ENCODE peak calls at places on chromosomes 13 and 19, in eight cellular contexts. B, T, J, A, E, G, F and S are unnamed samples.

GRCh38 chr13:39263033-39263432 is 224.8 kb downstream of the NHLRC3 start:
- DNase-seq in B (peak; percentile 23), T (peak; percentile 49), J (peak; percentile 37), A (peak; percentile 10), E (peak; percentile 67), G (no peak), F (peak; percentile 23), S (peak; percentile 49)

GRCh38 chr13:42373048-42373812 is 101.3 kb downstream of the AKAP11 start:
- DNase-seq in B (no peak), T (no peak), J (no peak), A (no peak), E (no peak), G (no peak), F (no peak), S (no peak)

GRCh38 chr19:18699403-18700054 is 16.0 kb downstream of the CRTC1 start:
- DNase-seq in B (no peak), T (no peak), J (no peak), A (no peak), E (no peak), G (no peak), F (no peak), S (no peak)

GRCh38 chr19:10461047-10461949 is 41.0 kb downstream of the PDE4A start:
- DNase-seq in B (peak; percentile 91), T (peak; percentile 96), J (peak; percentile 90), A (peak; percentile 88), E (peak; percentile 100), G (peak; percentile 76), F (peak; percentile 12), S (peak; percentile 87)

GRCh38 chr19:46487802-46488445 is 7.7 kb downstream of the PNMA8B start:
- DNase-seq in B (peak; percentile 63), T (peak; percentile 91), J (peak; percentile 59), A (peak; percentile 48), E (peak; percentile 98), G (no peak), F (peak; percentile 46), S (peak; percentile 85)

GRCh38 chr13:35228536-35228935 is 248.0 kb downstream of the MAB21L1 start:
- DNase-seq in B (no peak), T (no peak), J (no peak), A (peak; percentile 54), E (no peak), G (peak; percentile 55), F (no peak), S (no peak)

GRCh38 chr19:13022859-13023636 is 27.8 kb downstream of the NFIX start:
- DNase-seq in B (peak; percentile 95), T (peak; percentile 77), J (peak; percentile 95), A (peak; percentile 98), E (no peak), G (peak; percentile 98), F (peak; percentile 79), S (peak; percentile 96)

GRCh38 chr13:99370476-99371272 is 63.5 kb upstream of the GPR183 start:
- DNase-seq in B (no peak), T (no peak), J (no peak), A (no peak), E (no peak), G (no peak), F (no peak), S (no peak)

GRCh38 chr13:20482275-20482761 is 43.3 kb downstream of the CRYL1 start:
- DNase-seq in B (no peak), T (no peak), J (no peak), A (no peak), E (no peak), G (no peak), F (no peak), S (no peak)

GRCh38 chr19:46426035-46426505 is 2.7 kb downstream of the PNMA8C start:
- DNase-seq in B (no peak), T (peak; percentile 33), J (no peak), A (peak; percentile 43), E (no peak), G (no peak), F (peak; percentile 58), S (peak; percentile 51)

GRCh38 chr13:102402292-102402691 is 444 bp upstream of the FGF14 start:
- DNase-seq in B (peak; percentile 39), T (peak; percentile 91), J (no peak), A (peak; percentile 48), E (peak; percentile 62), G (peak; percentile 44), F (no peak), S (peak; percentile 62)

GRCh38 chr13:63107163-63107935 is 1691.7 kb upstream of the PCDH20 start:
- DNase-seq in B (peak; percentile 71), T (no peak), J (no peak), A (peak; percentile 56), E (no peak), G (peak; percentile 58), F (no peak), S (no peak)

GRCh38 chr13:106374631-106375030 is 160.8 kb downstream of the EFNB2 start:
- DNase-seq in B (no peak), T (no peak), J (no peak), A (no peak), E (no peak), G (no peak), F (no peak), S (no peak)

GRCh38 chr13:74886496-74886895 is 595.5 kb downstream of the TBC1D4 start:
- DNase-seq in B (peak; percentile 2), T (no peak), J (peak; percentile 34), A (peak; percentile 35), E (no peak), G (peak; percentile 27), F (no peak), S (peak; percentile 47)

GRCh38 chr13:107834268-107834667 is 381.1 kb downstream of the LIG4 start:
- DNase-seq in B (peak; percentile 37), T (no peak), J (peak; percentile 26), A (peak; percentile 65), E (no peak), G (peak; percentile 57), F (no peak), S (peak; percentile 72)

GRCh38 chr13:56907766-56908165 is 233.0 kb upstream of the PRR20A start:
- DNase-seq in B (no peak), T (no peak), J (no peak), A (no peak), E (no peak), G (no peak), F (no peak), S (no peak)

GRCh38 chr13:94345374-94346195 is 133.9 kb downstream of the DCT start:
- DNase-seq in B (peak; percentile 44), T (no peak), J (peak; percentile 77), A (peak; percentile 45), E (no peak), G (peak; percentile 28), F (peak; percentile 22), S (peak; percentile 27)

GRCh38 chr19:49645592-49645991 is 3.6 kb downstream of the SCAF1 start:
- DNase-seq in B (no peak), T (no peak), J (no peak), A (no peak), E (no peak), G (no peak), F (no peak), S (no peak)

DNA sequence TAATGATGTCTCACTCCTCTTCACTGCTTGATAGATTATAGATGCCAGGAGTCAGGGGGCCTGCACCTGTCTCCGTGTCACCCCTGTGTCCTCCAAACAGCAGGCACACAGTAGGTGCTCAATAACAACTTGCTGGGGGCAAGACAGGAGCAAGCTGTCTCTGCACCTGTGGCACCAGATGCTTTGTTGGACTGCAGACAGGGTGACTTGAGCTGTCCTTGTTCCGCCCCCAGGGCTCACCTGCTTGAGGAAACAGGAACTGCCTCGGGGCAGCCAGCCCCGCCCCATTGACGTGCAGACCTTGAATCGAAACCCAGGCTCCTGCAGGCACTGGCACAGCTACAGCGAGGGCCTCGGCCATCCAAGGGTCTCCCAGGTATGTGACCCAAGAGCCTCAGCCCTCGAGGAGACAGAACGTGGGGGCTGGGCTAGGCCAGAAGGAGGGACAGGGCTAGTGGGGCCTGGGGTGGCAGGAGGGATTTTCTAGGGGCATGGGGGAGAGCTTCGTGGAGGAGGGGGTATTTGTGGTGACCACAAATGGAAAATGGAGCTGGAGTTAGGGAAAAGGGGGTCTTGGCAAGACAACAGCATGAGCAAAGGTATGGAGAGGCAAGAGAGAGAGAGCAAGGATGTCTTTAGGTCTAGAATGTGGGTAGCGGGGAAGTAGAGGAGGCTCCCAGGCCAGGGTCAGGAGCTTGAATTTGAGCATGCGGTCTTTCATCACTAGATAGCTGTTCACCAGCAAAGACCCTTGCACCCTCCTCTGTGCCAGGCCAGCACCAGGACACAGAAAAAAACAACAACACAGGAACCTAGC is at the start of gene HSH2D:
- DNase-seq in B (no peak), T (no peak), J (peak; percentile 78), A (no peak), E (peak; percentile 59), G (no peak), F (peak; percentile 45), S (no peak)
- H2AFZ ChIP-seq in B (peak within 1 kb of the TSS; percentile 21), T (no peak within 1 kb of the TSS), J (peak within 1 kb of the TSS; percentile 47), A (no peak within 1 kb of the TSS), E (peak within 1 kb of the TSS; percentile 77), G (no peak within 1 kb of the TSS), F (peak within 1 kb of the TSS; percentile 11), S (no peak within 1 kb of the TSS)

DNA sequence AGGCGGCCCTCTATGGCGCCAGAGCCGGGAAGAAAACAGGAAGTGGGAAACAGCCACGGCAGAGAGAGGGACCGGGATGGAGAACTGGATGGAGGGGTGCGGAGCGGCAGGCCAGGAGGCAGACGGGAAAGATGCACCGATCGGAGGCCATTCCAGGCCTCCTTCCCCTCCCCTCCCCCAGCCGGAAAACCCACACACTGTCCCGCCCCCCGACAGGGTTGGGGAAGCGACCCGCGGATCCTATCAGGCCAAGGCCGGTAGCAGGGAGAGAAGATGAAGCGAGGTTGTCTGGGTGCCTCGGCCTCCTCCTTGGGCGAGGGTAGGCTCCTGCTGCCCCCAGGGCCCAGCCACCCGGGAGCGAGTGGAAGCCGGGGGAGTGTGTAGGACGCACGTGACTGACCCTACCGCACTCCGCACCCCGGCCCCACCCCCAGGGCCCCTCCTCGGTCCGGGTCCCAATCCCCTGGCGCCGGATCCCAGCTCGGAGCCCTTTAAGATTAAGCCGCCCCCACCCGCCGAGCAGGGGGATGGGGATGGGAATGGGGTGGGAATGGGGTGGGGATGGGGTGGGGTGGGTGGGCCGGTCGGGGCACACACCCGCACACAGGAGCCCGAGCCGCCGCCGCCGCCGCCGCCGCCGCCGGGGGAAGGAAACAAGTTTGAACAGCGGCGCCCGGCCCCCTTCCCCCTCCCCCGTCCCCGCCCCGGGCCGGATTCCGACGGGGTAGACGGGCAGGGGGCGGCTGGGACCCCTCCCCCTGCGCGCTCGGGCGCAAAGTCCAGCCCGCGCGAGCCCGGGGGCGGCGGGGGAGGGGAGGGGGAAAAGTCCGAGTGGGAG is 1.5 kb downstream of the ERF start:
- DNase-seq in B (peak; percentile 26), T (peak; percentile 91), J (peak; percentile 58), A (peak; percentile 43), E (peak; percentile 81), G (no peak), F (peak; percentile 59), S (peak; percentile 72)
- H2AFZ ChIP-seq in B (peak overlapping the region; percentile 91), T (no peak overlapping the region), J (no peak overlapping the region), A (no peak overlapping the region), E (no peak overlapping the region), G (no peak overlapping the region), F (no peak overlapping the region), S (no peak overlapping the region)

GRCh38 chr13:113724016-113724758 is 34.8 kb upstream of the TMEM255B start:
- DNase-seq in B (no peak), T (no peak), J (no peak), A (no peak), E (no peak), G (no peak), F (no peak), S (no peak)
- H2AFZ ChIP-seq in B (no peak overlapping the region), T (no peak overlapping the region), J (peak overlapping the region; percentile 80), A (no peak overlapping the region), E (no peak overlapping the region), G (no peak overlapping the region), F (no peak overlapping the region), S (peak overlapping the region; percentile 89)

GRCh38 chr13:37587236-37587635 is 11.3 kb downstream of the POSTN start:
- DNase-seq in B (no peak), T (no peak), J (no peak), A (no peak), E (no peak), G (no peak), F (no peak), S (no peak)
- H2AFZ ChIP-seq in B (no peak overlapping the region), T (no peak overlapping the region), J (no peak overlapping the region), A (no peak overlapping the region), E (no peak overlapping the region), G (no peak overlapping the region), F (no peak overlapping the region), S (no peak overlapping the region)

GRCh38 chr19:8512991-8513686 is 828 bp downstream of the ZNF414 start:
- DNase-seq in B (no peak), T (no peak), J (no peak), A (no peak), E (no peak), G (no peak), F (no peak), S (peak; percentile 30)
- H2AFZ ChIP-seq in B (peak overlapping the region; percentile 100), T (peak overlapping the region; percentile 98), J (peak overlapping the region; percentile 96), A (no peak overlapping the region), E (no peak overlapping the region), G (peak overlapping the region; percentile 100), F (no peak overlapping the region), S (peak overlapping the region; percentile 92)